ENCODE peak calls at places on chromosomes 5 and 9, in nine cellular contexts. P is NB4; J is hypothalamus; Y is head of caudate nucleus; M is activated CD4-positive, alpha-beta T cell treated with anti-CD3 and anti-CD28 coated beads for 36 hours; K is epithelial cell of esophagus; U is C1 segment of cervical spinal cord; O is tibial nerve; I is skeletal muscle cell. G is an unnamed sample.

GRCh38 chr9:137366445-137366810 is 56.5 kb downstream of the EXD3 start:
- DNase-seq in P (no peak), O (no peak), I (no peak), M (peak; percentile 2), J (no peak), K (no peak), U (no peak), Y (no peak), G (no peak)

GRCh38 chr5:113263545-113263944 is 171.2 kb downstream of the TSSK1B start:
- DNase-seq in O (no peak), M (no peak), I (no peak), Y (no peak), P (no peak), U (no peak), J (no peak), K (no peak), G (no peak)

GRCh38 chr5:137629646-137630045 is 106.2 kb downstream of the KLHL3 start:
- DNase-seq in K (peak; percentile 68), M (no peak), U (no peak), I (no peak), P (peak; percentile 65), O (no peak), Y (no peak), J (no peak), G (peak; percentile 87)

GRCh38 chr9:13100914-13101572 is 178.4 kb downstream of the MPDZ start:
- DNase-seq in J (no peak), O (no peak), P (no peak), K (no peak), M (no peak), U (no peak), I (no peak), Y (no peak), G (no peak)

GRCh38 chr5:51380603-51381207 is 2.5 kb upstream of the ISL1 start:
- DNase-seq in M (no peak), P (peak; percentile 33), Y (no peak), J (no peak), O (no peak), K (peak; percentile 69), U (no peak), I (no peak), G (no peak)

GRCh38 chr5:5461012-5461411 is 38.5 kb downstream of the ICE1 start:
- DNase-seq in U (no peak), Y (no peak), M (no peak), J (no peak), K (peak; percentile 64), I (no peak), O (no peak), P (no peak), G (no peak)

GRCh38 chr9:87389936-87390335 is 107.7 kb upstream of the DAPK1 start:
- DNase-seq in O (no peak), I (no peak), Y (no peak), K (no peak), M (no peak), P (no peak), U (no peak), J (no peak), G (no peak)

GRCh38 chr5:172931001-172931536 is 28.2 kb upstream of the RPL26L1 start:
- DNase-seq in U (no peak), M (no peak), P (no peak), O (peak; percentile 35), Y (no peak), K (peak; percentile 87), J (no peak), I (peak; percentile 80), G (no peak)

GRCh38 chr9:35258665-35259474 is 97.1 kb downstream of the UNC13B start:
- DNase-seq in J (peak; percentile 43), U (no peak), I (peak; percentile 25), Y (peak; percentile 83), P (peak; percentile 74), K (peak; percentile 73), M (peak; percentile 68), O (peak; percentile 36), G (peak; percentile 88)

GRCh38 chr5:50441479-50441815 is 359 bp upstream of the EMB start:
- DNase-seq in J (no peak), U (no peak), K (no peak), P (no peak), M (no peak), O (no peak), I (no peak), Y (no peak), G (no peak)

GRCh38 chr5:85651744-85652143 is 966.0 kb upstream of the COX7C start:
- DNase-seq in K (no peak), I (no peak), O (no peak), M (no peak), P (no peak), U (no peak), J (no peak), Y (no peak), G (no peak)

GRCh38 chr9:32738501-32739172 is 44.7 kb upstream of the TMEM215 start:
- DNase-seq in O (no peak), M (peak; percentile 19), I (no peak), K (peak; percentile 93), P (no peak), Y (no peak), U (no peak), J (no peak), G (no peak)

GRCh38 chr5:105033642-105034217 is 1471.1 kb upstream of the NUDT12 start:
- DNase-seq in P (no peak), M (no peak), U (no peak), J (no peak), K (no peak), Y (no peak), I (no peak), O (no peak), G (no peak)

GRCh38 chr9:114003756-114004155 is 74.3 kb downstream of the AMBP start:
- DNase-seq in J (no peak), P (no peak), I (no peak), Y (no peak), M (no peak), K (no peak), O (no peak), U (no peak), G (no peak)

GRCh38 chr5:177447611-177448243 is 1.1 kb downstream of the PRR7 start:
- DNase-seq in Y (peak; percentile 89), K (peak; percentile 49), O (no peak), U (no peak), I (no peak), M (peak; percentile 49), P (peak; percentile 82), J (peak; percentile 80), G (peak; percentile 98)

GRCh38 chr5:135033866-135034185 is 202 bp downstream of the PITX1 start:
- DNase-seq in O (no peak), Y (no peak), P (no peak), K (no peak), M (no peak), U (no peak), I (no peak), J (no peak), G (no peak)

GRCh38 chr9:18905883-18906649 is 126.9 kb downstream of the SAXO1 start:
- DNase-seq in I (peak; percentile 19), M (no peak), K (no peak), J (no peak), O (no peak), P (peak; percentile 72), Y (no peak), U (no peak), G (no peak)

GRCh38 chr5:116420540-116420939 is 154.1 kb downstream of the SEMA6A start:
- DNase-seq in I (no peak), O (no peak), Y (no peak), J (no peak), U (no peak), K (no peak), M (no peak), P (no peak), G (no peak)

GRCh38 chr5:21774791-21775190 is 1078.4 kb downstream of the CDH12 start:
- DNase-seq in Y (no peak), O (no peak), J (no peak), U (no peak), K (peak; percentile 97), M (no peak), P (no peak), I (peak; percentile 16), G (no peak)

GRCh38 chr9:86965627-86966395 is 18.5 kb upstream of the GAS1 start:
- DNase-seq in I (no peak), J (no peak), P (no peak), M (no peak), Y (no peak), K (no peak), U (no peak), O (no peak), G (no peak)

GRCh38 chr9:135301271-135302263 is 178.0 kb upstream of the PPP1R26 start:
- DNase-seq in K (no peak), O (no peak), J (no peak), Y (no peak), M (no peak), I (no peak), U (no peak), P (no peak), G (no peak)

GRCh38 chr5:22852807-22853670 is at the start of gene CDH12:
- DNase-seq in P (peak; percentile 25), J (no peak), K (peak; percentile 38), M (peak; percentile 10), O (no peak), I (no peak), Y (peak; percentile 50), U (no peak), G (no peak)

GRCh38 chr9:5389109-5389732 is 48.5 kb downstream of the PLGRKT start:
- DNase-seq in K (peak; percentile 70), M (peak; percentile 60), O (no peak), J (no peak), P (peak; percentile 96), I (peak; percentile 93), U (no peak), Y (no peak), G (no peak)

GRCh38 chr5:112329429-112330090 is 89.5 kb downstream of the EPB41L4A start:
- DNase-seq in I (no peak), M (peak; percentile 7), J (no peak), U (no peak), Y (no peak), K (peak; percentile 36), O (no peak), P (no peak), G (no peak)

GRCh38 chr9:27590636-27591035 is 17.4 kb upstream of the C9orf72 start:
- DNase-seq in U (no peak), J (no peak), O (no peak), I (no peak), P (no peak), Y (no peak), K (peak; percentile 32), M (no peak), G (no peak)

GRCh38 chr9:135692410-135692809 is 6.9 kb downstream of the SOHLH1 start:
- DNase-seq in Y (peak; percentile 88), M (no peak), U (no peak), K (peak; percentile 8), I (no peak), O (no peak), P (no peak), J (peak; percentile 20), G (peak; percentile 25)

GRCh38 chr9:84297162-84297821 is 43.3 kb downstream of the SLC28A3 start:
- DNase-seq in O (no peak), P (no peak), K (peak; percentile 47), Y (no peak), J (no peak), U (no peak), M (no peak), I (peak; percentile 23), G (no peak)

GRCh38 chr5:157471709-157472108 is 11.7 kb downstream of the NIPAL4 start:
- DNase-seq in M (peak; percentile 49), I (no peak), K (peak; percentile 37), O (no peak), U (no peak), Y (no peak), P (peak; percentile 42), J (no peak), G (no peak)

GRCh38 chr5:36146390-36146789 is 5.3 kb downstream of the LMBRD2 start:
- DNase-seq in K (no peak), P (no peak), Y (no peak), O (no peak), I (no peak), U (no peak), M (no peak), J (no peak), G (no peak)

GRCh38 chr5:3024976-3025375 is 273.5 kb upstream of the IRX2 start:
- DNase-seq in J (no peak), U (no peak), K (no peak), Y (no peak), I (no peak), P (no peak), O (no peak), M (no peak), G (peak; percentile 76)

GRCh38 chr9:21831841-21832509 is 29.5 kb downstream of the MTAP start:
- DNase-seq in O (no peak), M (peak; percentile 77), J (no peak), I (peak; percentile 77), P (no peak), U (no peak), Y (no peak), K (peak; percentile 97), G (no peak)

G was measured in posterior cingulate gyrus.